ENCODE peak calls at places on chromosome 11, in four cellular contexts. R, F, K and J are unnamed samples.
A peak's percentile ranks its signal among the peaks of the same experiment; 100 is the strongest.

GRCh38 chr11:61467609-61468401 is 37.9 kb downstream of the SDHAF2 start:
- DNase-seq in R (no peak), F (no peak), K (no peak), J (no peak)

GRCh38 chr11:2168286-2169000 is 3.2 kb downstream of the TH start:
- DNase-seq in K (no peak), F (no peak), R (no peak), J (no peak)

GRCh38 chr11:3707176-3707575 is 36.0 kb upstream of the CHRNA10 start:
- DNase-seq in R (no peak), F (no peak), K (no peak), J (no peak)

GRCh38 chr11:91373497-91373896 is 851.1 kb upstream of the FAT3 start:
- DNase-seq in K (no peak), F (no peak), R (no peak), J (peak; percentile 49)

GRCh38 chr11:124754309-124754708 is 2.3 kb upstream of the VSIG2 start:
- DNase-seq in R (peak; percentile 43), K (no peak), F (no peak), J (no peak)

GRCh38 chr11:111399187-111400031 is 20.3 kb upstream of the POU2AF1 start:
- DNase-seq in F (no peak), K (no peak), R (no peak), J (no peak)

GRCh38 chr11:6210274-6210955 is 5.1 kb downstream of the C11orf42 start:
- DNase-seq in F (no peak), R (peak; percentile 24), K (no peak), J (peak; percentile 39)

GRCh38 chr11:12052676-12053605 is 44.5 kb upstream of the DKK3 start:
- DNase-seq in F (peak; percentile 57), K (no peak), R (no peak), J (peak; percentile 77)

GRCh38 chr11:43419460-43419859 is 60.7 kb downstream of the TTC17 start:
- DNase-seq in K (no peak), R (peak; percentile 53), F (no peak), J (peak; percentile 36)

GRCh38 chr11:99585606-99586005 is 564.9 kb downstream of the CNTN5 start:
- DNase-seq in F (no peak), K (no peak), R (no peak), J (no peak)

GRCh38 chr11:72445423-72445822 is 11.1 kb upstream of the CLPB start:
- DNase-seq in K (no peak), R (no peak), F (no peak), J (no peak)

GRCh38 chr11:27699242-27699925 is 871 bp downstream of the BDNF start:
- DNase-seq in K (peak; percentile 60), F (peak; percentile 55), R (peak; percentile 55), J (peak; percentile 69)

GRCh38 chr11:91998466-91998865 is 226.2 kb upstream of the FAT3 start:
- DNase-seq in K (no peak), F (no peak), R (no peak), J (no peak)

GRCh38 chr11:19953342-19953741 is 206.9 kb downstream of the DBX1 start:
- DNase-seq in R (peak; percentile 81), K (peak; percentile 61), F (peak; percentile 92), J (peak; percentile 98)

GRCh38 chr11:83193315-83194283 is at the start of gene ANKRD42:
- DNase-seq in K (peak; percentile 87), F (peak; percentile 95), R (peak; percentile 96), J (peak; percentile 99)

GRCh38 chr11:76762867-76763572 is 20.1 kb upstream of the TSKU start:
- DNase-seq in K (no peak), F (no peak), R (no peak), J (no peak)

GRCh38 chr11:129319751-129320150 is 55.9 kb upstream of the BARX2 start:
- DNase-seq in F (no peak), K (peak; percentile 41), R (no peak), J (no peak)
- H3K27ac ChIP-seq in F (no peak overlapping the region), K (no peak overlapping the region), R (no peak overlapping the region), J (no peak overlapping the region)

GRCh38 chr11:115420524-115420923 is 83.7 kb downstream of the CADM1 start:
- DNase-seq in R (no peak), F (no peak), K (no peak), J (no peak)

GRCh38 chr11:115418626-115419025 is 85.6 kb downstream of the CADM1 start:
- DNase-seq in K (no peak), R (no peak), F (no peak), J (no peak)

GRCh38 chr11:115423728-115424459 is 80.3 kb downstream of the CADM1 start:
- DNase-seq in R (peak; percentile 56), F (no peak), K (no peak), J (peak; percentile 31)

GRCh38 chr11:115422013-115422697 is 82.1 kb downstream of the CADM1 start:
- DNase-seq in F (no peak), K (no peak), R (no peak), J (peak; percentile 9)

DNA sequence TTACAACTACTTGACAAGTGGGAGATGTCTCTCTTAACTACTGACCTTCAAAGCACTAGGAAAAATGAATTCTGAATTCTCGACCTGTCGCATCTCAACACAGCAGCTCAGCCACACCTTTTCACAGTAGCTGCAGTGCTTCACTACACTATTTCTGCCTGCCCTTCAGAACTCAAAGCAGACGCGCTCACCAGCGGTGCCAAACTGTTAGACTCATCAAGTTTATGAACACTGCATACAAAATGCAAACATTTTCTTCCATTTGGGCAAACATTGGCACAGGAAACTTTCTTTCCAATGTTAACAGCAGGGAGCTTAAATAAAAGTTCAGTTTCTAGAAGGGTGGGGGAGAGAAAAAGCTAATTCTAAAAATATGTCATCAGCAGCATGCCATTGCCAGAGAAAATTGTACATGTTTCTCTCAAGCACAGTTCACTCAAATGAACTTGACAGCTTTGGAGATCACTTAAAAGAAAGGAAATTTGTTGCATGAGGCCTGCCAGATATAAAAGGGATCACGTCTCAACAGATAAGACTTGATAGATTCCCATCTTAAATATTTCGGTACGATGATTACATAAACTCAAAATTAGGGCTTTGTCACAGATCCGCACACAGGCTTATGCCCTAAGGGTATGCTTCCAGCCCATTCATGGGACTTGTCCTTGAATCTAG is 82.7 kb downstream of the CADM1 start:
- DNase-seq in K (no peak), F (no peak), R (no peak), J (no peak)
- H3K56ac ChIP-seq in K (no peak overlapping the region), F (no peak overlapping the region), R (no peak overlapping the region), J (no peak overlapping the region)

DNA sequence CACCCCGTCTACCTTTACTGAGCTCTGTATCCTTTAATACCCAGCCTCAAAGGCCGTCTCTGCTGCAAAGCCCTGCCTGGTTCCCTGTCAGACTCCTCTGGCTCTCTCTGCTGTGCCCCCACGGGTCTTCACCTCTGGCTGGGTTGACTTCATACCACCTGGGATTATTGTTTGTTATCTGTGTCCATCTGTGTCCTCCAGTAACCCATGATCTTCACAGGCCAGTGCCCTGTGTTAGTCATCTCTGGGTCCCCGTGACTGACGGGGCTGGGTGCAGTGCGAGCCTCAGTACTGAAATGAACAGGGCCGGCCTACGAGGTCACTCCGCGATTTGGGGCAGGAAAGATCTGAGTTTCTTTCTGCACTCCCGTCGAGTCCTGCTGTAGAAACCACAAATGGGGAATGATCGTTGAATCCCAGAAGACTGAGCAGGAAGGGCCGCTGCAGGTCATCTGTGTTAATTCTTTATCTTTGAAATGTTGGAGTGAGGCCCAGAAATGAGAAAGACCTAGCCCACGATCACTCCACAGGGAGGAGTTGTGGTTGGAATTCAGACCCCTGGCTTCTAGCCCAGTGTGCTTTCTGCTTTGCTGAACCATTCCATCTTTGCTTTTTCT is 12.3 kb upstream of the TUB start:
- DNase-seq in F (peak; percentile 23), K (no peak), R (peak; percentile 91), J (no peak)
- H3K27ac ChIP-seq in F (no peak overlapping the region), K (no peak overlapping the region), R (peak overlapping the region; percentile 1), J (no peak overlapping the region)

GRCh38 chr11:108614086-108614485 is 20.5 kb upstream of the EXPH5 start:
- DNase-seq in R (no peak), K (no peak), F (no peak), J (no peak)

GRCh38 chr11:108606070-108606469 is 12.5 kb upstream of the EXPH5 start:
- DNase-seq in K (no peak), F (no peak), R (no peak), J (peak; percentile 17)

GRCh38 chr11:108609681-108610080 is 16.1 kb upstream of the EXPH5 start:
- DNase-seq in R (peak; percentile 35), K (no peak), F (no peak), J (no peak)

GRCh38 chr11:108606495-108607160 is 13.1 kb upstream of the EXPH5 start:
- DNase-seq in R (peak; percentile 4), F (no peak), K (no peak), J (peak; percentile 16)

DNA sequence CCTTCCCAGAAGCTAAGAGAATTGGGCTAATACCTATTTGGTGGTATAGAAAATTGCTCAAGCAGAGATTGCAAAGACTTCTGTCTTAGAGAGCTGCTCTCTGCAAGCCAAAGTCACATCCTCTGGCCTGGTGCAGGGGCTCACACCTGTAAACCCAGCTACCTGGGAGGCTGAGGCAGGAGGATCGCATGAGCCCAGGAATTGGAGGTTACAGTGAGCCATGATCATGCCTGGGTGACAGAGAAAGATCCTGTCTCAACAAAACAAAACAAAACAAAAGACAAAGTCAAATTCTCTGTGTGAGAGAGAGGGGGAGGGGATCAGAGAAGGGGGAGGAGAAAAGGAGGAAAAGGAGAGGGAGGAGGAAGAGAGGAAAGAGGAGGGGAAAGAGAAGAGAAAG is 15.0 kb upstream of the EXPH5 start:
- DNase-seq in R (no peak), F (no peak), K (no peak), J (no peak)
- H3K56ac ChIP-seq in R (no peak overlapping the region), F (no peak overlapping the region), K (no peak overlapping the region), J (no peak overlapping the region)

GRCh38 chr11:64209563-64209843 is 3.0 kb downstream of the FERMT3 start:
- DNase-seq in F (no peak), R (no peak), K (no peak), J (no peak)
- H3K27ac ChIP-seq in F (no peak overlapping the region), R (no peak overlapping the region), K (no peak overlapping the region), J (no peak overlapping the region)